ENCODE peak calls at places on chromosomes 6 and 20, in five cellular contexts. W is progenitor cell of endocrine pancreas, P is GM10248, I is left lung, A is osteocyte. K is an unnamed sample.
A peak's percentile ranks its signal among the peaks of the same experiment; 100 is the strongest.

GRCh38 chr6:97669191-97669651 is 386.2 kb upstream of the MMS22L start:
- DNase-seq in W (no peak), I (no peak), A (no peak), P (peak; percentile 73), K (peak; percentile 28)

GRCh38 chr6:3748208-3748701 is 3.3 kb downstream of the PXDC1 start:
- DNase-seq in P (peak; percentile 66), I (no peak), A (peak; percentile 86), W (peak; percentile 35), K (peak; percentile 24)

GRCh38 chr20:60271597-60271996 is 313.4 kb downstream of the CDH26 start:
- DNase-seq in W (no peak), P (no peak), A (no peak), I (no peak), K (no peak)

GRCh38 chr20:48839518-48839917 is 11.7 kb upstream of the PREX1 start:
- DNase-seq in I (no peak), P (no peak), A (no peak), W (no peak), K (no peak)

GRCh38 chr6:4522453-4522852 is 253.8 kb upstream of the CDYL start:
- DNase-seq in P (no peak), W (no peak), I (no peak), A (no peak), K (no peak)

GRCh38 chr6:122772724-122773123 is 6.8 kb upstream of the FABP7 start:
- DNase-seq in W (no peak), A (no peak), I (no peak), P (no peak), K (no peak)

GRCh38 chr20:33915726-33916331 is 77.9 kb upstream of the RALY start:
- DNase-seq in I (peak; percentile 38), P (peak; percentile 73), W (no peak), A (no peak), K (peak; percentile 38)

GRCh38 chr6:16651871-16652270 is 109.4 kb downstream of the ATXN1 start:
- DNase-seq in W (no peak), P (peak; percentile 64), A (no peak), I (no peak), K (no peak)

GRCh38 chr20:63026582-63027424 is 20.0 kb upstream of the BHLHE23 start:
- DNase-seq in A (no peak), W (no peak), I (no peak), P (no peak), K (no peak)

GRCh38 chr6:142002825-142003405 is 129.8 kb upstream of the GJE1 start:
- DNase-seq in W (no peak), P (no peak), A (no peak), I (no peak), K (no peak)

GRCh38 chr20:38171301-38172010 is 6.4 kb upstream of the TGM2 start:
- DNase-seq in P (no peak), A (no peak), I (no peak), W (no peak), K (no peak)

DNA sequence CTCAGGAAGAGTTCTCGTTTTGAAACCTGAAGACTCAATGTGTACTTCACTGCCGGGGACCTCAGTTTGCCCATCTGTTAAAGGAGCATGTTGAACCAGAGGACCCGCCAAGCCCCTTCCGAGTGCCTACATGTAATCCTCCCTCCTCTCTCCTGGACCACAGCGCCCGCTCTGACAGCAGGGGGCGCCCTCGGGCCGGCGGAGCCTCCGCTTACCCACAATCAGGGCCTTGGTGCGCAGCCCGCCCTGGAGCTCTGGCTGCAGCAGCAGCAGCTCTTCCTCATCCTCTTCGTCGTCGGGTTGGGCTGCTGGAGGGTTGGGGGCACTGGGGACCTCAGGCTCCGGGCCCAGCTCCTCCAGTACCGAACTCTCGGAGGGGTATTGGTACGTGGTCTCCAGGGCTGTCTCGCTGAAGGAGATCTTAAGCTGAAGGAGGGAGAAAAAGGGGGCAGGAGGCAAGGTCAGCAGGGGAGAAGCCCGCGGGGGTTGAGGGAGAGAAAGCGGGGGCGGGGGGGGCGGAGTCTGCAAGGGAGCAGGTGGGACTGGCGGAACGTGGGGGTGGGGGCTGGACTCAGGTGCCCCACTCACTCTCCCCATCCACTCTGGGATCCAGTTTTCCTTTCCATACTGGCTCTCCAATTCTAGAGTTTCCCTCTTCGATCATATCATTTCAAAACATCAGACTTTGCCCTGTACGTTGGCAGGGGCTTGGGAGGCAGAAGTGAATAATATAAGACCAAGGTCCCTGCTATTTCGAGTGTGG is 6.3 kb upstream of the DHX16 start:
- DNase-seq in A (peak; percentile 95), I (peak; percentile 85), P (peak; percentile 84), W (peak; percentile 84), K (peak; percentile 94)
- TF ChIP-seq CTCF in A (peak; percentile 95), I (peak; percentile 91), P (peak; percentile 99), W (peak; percentile 95), K (peak; percentile 73)

DNA sequence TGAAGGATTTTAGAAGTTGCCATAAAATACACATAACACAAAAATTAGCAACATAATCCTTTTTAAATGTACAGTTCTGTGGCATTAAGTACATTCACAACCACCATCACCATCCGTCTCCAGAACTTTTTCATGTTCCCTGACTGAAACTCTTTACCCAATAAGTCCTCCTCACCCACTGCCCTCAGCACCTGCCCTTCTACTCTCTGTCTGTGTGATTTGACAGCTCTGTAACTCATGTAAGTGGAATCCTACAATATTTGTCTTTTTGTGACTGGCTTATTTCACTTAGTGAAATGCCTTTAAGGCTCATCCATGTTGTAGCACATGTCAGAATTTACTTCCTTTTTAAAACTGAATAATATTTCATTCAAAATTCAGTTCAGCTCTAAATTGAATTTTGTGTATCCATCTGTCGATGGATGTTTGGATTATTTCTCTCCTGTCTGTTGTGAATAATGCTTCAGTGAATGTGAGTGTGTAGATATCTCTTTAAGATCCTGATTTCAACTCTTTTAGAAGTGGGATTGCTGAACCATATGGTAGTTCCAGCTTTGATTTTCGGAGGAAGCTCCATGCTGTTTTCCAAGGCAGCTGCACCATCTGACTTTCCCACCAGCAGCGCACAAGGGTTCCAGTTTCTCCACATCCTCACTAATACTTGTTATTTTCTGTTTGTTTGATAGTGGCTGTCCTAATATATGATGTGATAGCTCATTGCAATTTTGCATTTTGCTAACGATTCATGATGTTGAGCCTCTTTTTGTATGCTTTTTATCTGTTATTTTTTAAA is 4.2 kb downstream of the ENTPD6 start:
- DNase-seq in W (no peak), P (no peak), A (no peak), I (no peak), K (no peak)
- TF ChIP-seq CTCF in W (no peak), P (no peak), A (no peak), I (no peak), K (no peak)

GRCh38 chr6:12311106-12311505 is 20.9 kb downstream of the EDN1 start:
- DNase-seq in W (no peak), P (no peak), I (no peak), A (no peak), K (no peak)
- TF ChIP-seq CTCF in W (no peak), P (no peak), I (no peak), A (no peak), K (no peak)

DNA sequence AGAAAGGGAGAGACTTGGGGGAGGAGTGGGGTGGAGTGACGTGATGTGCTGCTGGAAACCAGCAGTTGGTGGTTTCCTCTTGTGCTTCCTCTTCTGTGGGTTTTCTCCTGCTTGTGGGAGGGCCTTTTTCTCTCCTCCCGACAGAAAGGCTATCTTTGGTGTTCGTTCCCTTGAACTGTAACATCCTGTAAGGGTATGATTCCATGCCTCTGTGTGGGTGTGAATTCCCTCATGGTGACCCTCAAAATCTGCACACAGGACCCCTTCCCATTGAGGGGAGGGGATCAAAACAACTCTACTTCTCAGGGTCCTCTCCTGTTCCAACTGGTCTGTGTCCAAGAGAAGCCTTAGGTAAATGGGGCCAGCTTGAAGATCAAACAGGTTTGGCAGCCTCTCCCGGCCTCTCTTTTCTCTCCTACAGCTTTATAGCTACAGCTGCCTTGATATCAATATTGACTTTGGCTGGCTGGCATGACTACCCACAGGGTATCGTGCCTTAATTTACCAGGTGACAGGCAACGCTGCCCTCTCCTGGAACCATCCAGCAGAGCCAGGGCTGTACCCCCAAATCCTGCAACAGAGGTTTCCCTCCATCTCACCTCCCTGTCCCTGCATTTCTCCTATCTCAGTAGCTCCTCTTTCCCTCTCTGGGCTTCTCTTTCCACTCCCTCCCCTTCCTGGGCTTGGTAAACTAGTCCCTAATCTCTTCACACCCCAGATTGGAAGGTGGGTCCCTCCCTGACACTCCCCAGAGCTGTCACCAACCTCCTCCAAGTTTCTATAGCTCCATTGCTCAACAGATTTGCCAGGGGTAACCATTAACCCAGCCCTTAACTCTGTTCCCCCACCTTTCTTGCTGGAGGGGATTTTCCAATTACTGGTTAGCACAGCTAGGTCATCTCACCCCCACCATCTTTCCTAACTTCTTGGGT is 1.5 kb upstream of the MSH5 start:
- DNase-seq in W (no peak), I (peak; percentile 78), A (no peak), P (peak; percentile 77), K (no peak)
- TF ChIP-seq CTCF in W (no peak), I (no peak), A (peak; percentile 35), P (peak; percentile 23), K (no peak)

GRCh38 chr6:34226731-34227586 is 9.7 kb upstream of the HMGA1 start:
- DNase-seq in P (no peak), A (no peak), I (no peak), W (no peak), K (no peak)
- TF ChIP-seq CTCF in P (no peak), A (no peak), I (no peak), W (peak; percentile 38), K (no peak)

DNA sequence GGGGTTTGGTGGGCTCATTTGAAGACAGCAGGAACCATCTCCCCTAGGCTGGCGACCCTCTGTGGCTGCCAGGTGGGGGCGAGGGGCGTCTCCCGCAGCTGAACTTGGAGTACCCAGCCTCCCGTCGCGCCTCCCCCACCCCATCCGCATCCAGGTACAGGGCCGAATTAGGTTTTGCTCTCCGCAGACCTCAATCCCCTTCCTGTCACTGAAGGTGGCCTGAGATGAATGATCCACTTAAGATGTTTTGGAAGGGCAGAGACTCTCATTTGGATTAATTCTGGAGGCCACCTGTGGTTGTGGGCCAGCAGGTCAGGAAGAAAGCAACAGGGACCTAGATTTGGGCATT is 493 bp downstream of the CD83 start:
- DNase-seq in I (no peak), P (no peak), W (no peak), A (no peak), K (no peak)
- TF ChIP-seq CTCF in I (no peak), P (no peak), W (no peak), A (no peak), K (no peak)